ENCODE peak calls at places on chromosomes 6 and 20, in nine cellular contexts. F is B cell; I is left ventricle myocardium inferior; G is heart left ventricle; D is IMR-90; Q is NB4; Y is naive thymus-derived CD4-positive, alpha-beta T cell; E is GDM1; L is T-cell. W is an unnamed sample.
A peak's percentile ranks its signal among the peaks of the same experiment; 100 is the strongest.

GRCh38 chr6:125802943-125803377 is 12.2 kb downstream of the NCOA7 start:
- DNase-seq in F (no peak), I (no peak), G (no peak), D (peak; percentile 37), Q (peak; percentile 61), Y (no peak), E (no peak), L (no peak), W (no peak)

GRCh38 chr20:20593447-20594170 is 118.8 kb downstream of the RALGAPA2 start:
- DNase-seq in F (no peak), I (no peak), G (no peak), D (peak; percentile 65), Q (peak; percentile 62), Y (no peak), E (no peak), L (no peak), W (peak; percentile 11)

GRCh38 chr6:31665501-31666336 is at the start of gene CSNK2B:
- DNase-seq in F (peak; percentile 94), I (peak; percentile 99), G (peak; percentile 99), D (peak; percentile 96), Q (peak; percentile 100), Y (peak; percentile 99), E (peak; percentile 94), L (peak; percentile 94), W (peak; percentile 96)

GRCh38 chr6:142551145-142551811 is 249.5 kb downstream of the ADGRG6 start:
- DNase-seq in F (no peak), I (no peak), G (no peak), D (no peak), Q (peak; percentile 4), Y (peak; percentile 57), E (no peak), L (peak; percentile 52), W (no peak)

GRCh38 chr6:41284726-41285125 is 1.8 kb downstream of the TREM1 start:
- DNase-seq in F (no peak), I (no peak), G (no peak), D (peak; percentile 20), Q (no peak), Y (no peak), E (no peak), L (no peak), W (no peak)

GRCh38 chr6:56842602-56843475 is 112.1 kb upstream of the BEND6 start:
- DNase-seq in F (peak; percentile 36), I (peak; percentile 39), G (peak; percentile 42), D (peak; percentile 60), Q (peak; percentile 78), Y (no peak), E (peak; percentile 63), L (no peak), W (no peak)

GRCh38 chr6:43723737-43724295 is 36.2 kb upstream of the MRPS18A start:
- DNase-seq in F (peak; percentile 79), I (peak; percentile 69), G (peak; percentile 66), D (peak; percentile 70), Q (peak; percentile 91), Y (peak; percentile 60), E (peak; percentile 59), L (peak; percentile 50), W (peak; percentile 95)

GRCh38 chr6:123062645-123063044 is 66.6 kb downstream of the CLVS2 start:
- DNase-seq in F (no peak), I (no peak), G (no peak), D (no peak), Q (no peak), Y (no peak), E (no peak), L (no peak), W (no peak)

GRCh38 chr6:44003345-44004061 is 123.7 kb downstream of the MRPL14 start:
- DNase-seq in F (peak; percentile 50), I (no peak), G (no peak), D (no peak), Q (no peak), Y (no peak), E (no peak), L (no peak), W (no peak)

GRCh38 chr20:58889334-58890072 is 37.0 kb downstream of the GNAS start:
- DNase-seq in F (peak; percentile 49), I (no peak), G (no peak), D (no peak), Q (peak; percentile 34), Y (no peak), E (no peak), L (no peak), W (no peak)

GRCh38 chr20:4130404-4131189 is 115.2 kb upstream of the RNF24 start:
- DNase-seq in F (no peak), I (no peak), G (no peak), D (peak; percentile 72), Q (peak; percentile 90), Y (no peak), E (no peak), L (peak; percentile 21), W (no peak)

GRCh38 chr6:107657755-107658461 is 166.2 kb downstream of the SCML4 start:
- DNase-seq in F (peak; percentile 73), I (peak; percentile 29), G (peak; percentile 60), D (peak; percentile 86), Q (peak; percentile 78), Y (peak; percentile 33), E (no peak), L (no peak), W (peak; percentile 49)

GRCh38 chr20:25248501-25249172 is 752 bp downstream of the PYGB start:
- DNase-seq in F (no peak), I (peak; percentile 39), G (peak; percentile 59), D (peak; percentile 37), Q (peak; percentile 55), Y (peak; percentile 10), E (no peak), L (no peak), W (no peak)

GRCh38 chr20:59018817-59019216 is 412 bp upstream of the TUBB1 start:
- DNase-seq in F (no peak), I (no peak), G (no peak), D (no peak), Q (no peak), Y (no peak), E (no peak), L (no peak), W (no peak)

GRCh38 chr20:38146628-38147027 is 18.4 kb downstream of the TGM2 start:
- DNase-seq in F (no peak), I (no peak), G (no peak), D (no peak), Q (no peak), Y (no peak), E (no peak), L (no peak), W (no peak)

GRCh38 chr6:44062771-44063560 is 64.3 kb downstream of the MRPL14 start:
- DNase-seq in F (no peak), I (no peak), G (peak; percentile 55), D (no peak), Q (peak; percentile 77), Y (no peak), E (no peak), L (no peak), W (no peak)

GRCh38 chr6:136977075-136977474 is 55.0 kb downstream of the SLC35D3 start:
- DNase-seq in F (no peak), I (no peak), G (no peak), D (no peak), Q (no peak), Y (no peak), E (no peak), L (no peak), W (no peak)

GRCh38 chr20:22586645-22587310 is 2.4 kb upstream of the FOXA2 start:
- DNase-seq in F (no peak), I (no peak), G (no peak), D (no peak), Q (peak; percentile 33), Y (no peak), E (no peak), L (no peak), W (no peak)

GRCh38 chr20:48360338-48360698 is 467.5 kb downstream of the PREX1 start:
- DNase-seq in F (peak; percentile 58), I (no peak), G (no peak), D (no peak), Q (no peak), Y (no peak), E (no peak), L (no peak), W (no peak)